ENCODE peak calls at places on chromosomes 2 and 18, in nine cellular contexts. B, D, V, Q, O, F, L, K and U are unnamed samples.

GRCh38 chr18:77522031-77522675 is 272.5 kb downstream of the GALR1 start:
- DNase-seq in B (no peak), D (no peak), V (no peak), Q (no peak), O (no peak), F (no peak), L (no peak), K (no peak), U (no peak)

GRCh38 chr2:120995656-120996190 is 260.1 kb downstream of the GLI2 start:
- DNase-seq in B (no peak), D (no peak), V (no peak), Q (no peak), O (no peak), F (no peak), L (no peak), K (peak; percentile 25), U (no peak)

GRCh38 chr2:101012706-101013181 is 10.7 kb downstream of the RPL31 start:
- DNase-seq in B (no peak), D (no peak), V (no peak), Q (no peak), O (peak; percentile 46), F (no peak), L (peak; percentile 53), K (peak; percentile 58), U (no peak)

GRCh38 chr2:38217401-38218188 is 141.6 kb upstream of the CYP1B1 start:
- DNase-seq in B (no peak), D (no peak), V (no peak), Q (no peak), O (no peak), F (no peak), L (no peak), K (no peak), U (no peak)

GRCh38 chr2:153077311-153077710 is 358.9 kb downstream of the ARL6IP6 start:
- DNase-seq in B (no peak), D (no peak), V (no peak), Q (no peak), O (no peak), F (no peak), L (no peak), K (no peak), U (no peak)

GRCh38 chr18:3902676-3903075 is 452.7 kb downstream of the TGIF1 start:
- DNase-seq in B (no peak), D (no peak), V (no peak), Q (no peak), O (no peak), F (no peak), L (no peak), K (no peak), U (no peak)

GRCh38 chr18:68874361-68874760 is 76.5 kb downstream of the CCDC102B start:
- DNase-seq in B (no peak), D (no peak), V (no peak), Q (no peak), O (no peak), F (no peak), L (no peak), K (no peak), U (no peak)

GRCh38 chr18:48161911-48162698 is 231.6 kb upstream of the SMAD2 start:
- DNase-seq in B (peak; percentile 78), D (no peak), V (no peak), Q (no peak), O (no peak), F (no peak), L (no peak), K (peak; percentile 76), U (peak; percentile 40)

GRCh38 chr2:83615491-83615890 is 843.6 kb downstream of the SUCLG1 start:
- DNase-seq in B (no peak), D (no peak), V (no peak), Q (no peak), O (no peak), F (no peak), L (no peak), K (no peak), U (no peak)

GRCh38 chr18:4831791-4832375 is 365.2 kb downstream of the AKAIN1 start:
- DNase-seq in B (no peak), D (no peak), V (no peak), Q (no peak), O (no peak), F (no peak), L (no peak), K (no peak), U (no peak)

GRCh38 chr2:44063007-44063406 is 67.2 kb upstream of the LRPPRC start:
- DNase-seq in B (no peak), D (no peak), V (no peak), Q (no peak), O (no peak), F (no peak), L (no peak), K (no peak), U (no peak)

GRCh38 chr2:31983762-31984467 is 26.9 kb downstream of the MEMO1 start:
- DNase-seq in B (no peak), D (no peak), V (no peak), Q (no peak), O (no peak), F (no peak), L (no peak), K (no peak), U (no peak)

GRCh38 chr2:201939366-201939985 is 94.2 kb upstream of the FZD7 start:
- DNase-seq in B (no peak), D (no peak), V (no peak), Q (no peak), O (no peak), F (no peak), L (no peak), K (no peak), U (no peak)

GRCh38 chr2:86794866-86795265 is 4.2 kb upstream of the CD8A start:
- DNase-seq in B (no peak), D (no peak), V (no peak), Q (no peak), O (no peak), F (no peak), L (no peak), K (no peak), U (no peak)

GRCh38 chr18:23504720-23505119 is 1.4 kb downstream of the RMC1 start:
- DNase-seq in B (no peak), D (peak; percentile 66), V (no peak), Q (no peak), O (no peak), F (no peak), L (no peak), K (no peak), U (no peak)

DNA sequence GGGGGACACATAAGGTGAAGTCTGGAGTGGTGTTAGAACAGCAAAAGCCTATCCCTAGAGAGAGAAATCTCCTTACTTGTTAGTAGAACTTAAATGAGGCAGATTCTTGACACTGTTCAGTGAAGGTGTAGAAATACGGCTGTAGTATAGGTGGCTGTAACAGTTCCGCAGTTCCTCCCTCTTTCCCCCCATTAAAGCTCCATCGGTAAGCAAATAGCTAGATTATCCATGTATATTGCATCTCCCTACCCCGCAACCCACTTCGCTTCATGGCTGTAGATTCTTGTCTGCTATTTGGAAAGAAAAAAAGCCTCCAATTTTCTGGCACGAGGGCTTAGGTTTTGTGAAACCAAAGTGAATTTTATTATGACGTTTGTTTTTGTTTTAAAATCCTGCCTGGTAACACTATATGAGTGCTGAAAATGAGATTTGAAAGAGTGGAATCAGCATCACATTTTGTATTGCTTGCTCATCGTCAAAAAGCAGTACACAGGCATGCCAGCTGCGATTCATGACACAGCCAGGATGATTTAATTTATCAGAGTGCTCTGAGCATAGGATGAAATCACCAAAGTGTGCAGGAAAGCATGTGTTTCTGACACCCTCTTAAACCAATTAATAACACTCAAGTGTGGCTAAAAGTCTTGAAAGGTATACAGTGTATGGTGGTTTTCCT is 1.4 kb downstream of the FAM171B start:
- DNase-seq in B (no peak), D (no peak), V (no peak), Q (no peak), O (no peak), F (no peak), L (peak; percentile 21), K (peak; percentile 63), U (no peak)
- H3K27ac ChIP-seq in B (no peak overlapping the region), D (no peak overlapping the region), V (no peak overlapping the region), Q (no peak overlapping the region), O (peak overlapping the region; percentile 66), F (peak overlapping the region; percentile 41), L (peak overlapping the region; percentile 74), K (peak overlapping the region; percentile 35), U (no peak overlapping the region)

DNA sequence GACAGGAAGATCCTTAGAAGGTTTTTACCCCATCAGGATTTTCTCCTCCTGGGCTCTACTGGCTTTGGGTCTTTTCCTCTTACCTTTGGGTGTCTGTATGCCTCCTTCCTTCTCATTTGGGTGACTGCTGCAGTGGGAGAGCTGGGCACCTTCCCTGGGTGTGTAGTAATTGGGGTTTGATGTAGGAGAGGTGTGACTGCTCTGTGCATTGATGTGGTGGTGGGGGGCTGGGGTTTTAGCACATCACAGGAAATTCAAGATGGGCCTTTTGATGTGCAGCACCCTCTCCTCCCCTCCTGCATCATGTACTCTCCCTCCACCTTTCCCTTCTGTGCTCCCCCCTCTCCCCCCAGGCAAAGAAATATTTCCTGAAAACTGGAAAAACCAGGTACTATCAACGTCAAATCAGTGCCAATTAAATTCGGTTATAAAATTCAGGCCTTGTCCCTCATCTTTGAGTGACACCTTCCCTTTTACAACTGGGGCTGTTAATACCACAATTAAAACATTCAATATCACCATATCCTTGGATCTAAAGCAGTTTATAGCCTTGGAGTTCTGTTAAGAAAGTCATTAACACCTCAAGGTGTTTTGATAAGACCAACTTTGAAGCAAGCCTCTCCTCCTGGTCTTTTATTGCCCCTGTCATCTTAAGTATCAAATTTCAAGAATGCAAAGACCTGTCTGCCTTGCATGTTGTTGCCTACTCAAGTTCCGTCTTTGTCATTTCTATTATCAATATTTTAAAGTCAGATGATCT is 23.3 kb downstream of the EDAR start:
- DNase-seq in B (no peak), D (no peak), V (no peak), Q (no peak), O (no peak), F (no peak), L (no peak), K (no peak), U (no peak)
- TF ChIP-seq POLR2A in B (no peak), D (no peak), V (no peak), Q (no peak), O (no peak), F (no peak), L (no peak), K (no peak), U (no peak)

GRCh38 chr2:30417253-30417652 is 29.8 kb upstream of the LCLAT1 start:
- DNase-seq in B (no peak), D (no peak), V (no peak), Q (no peak), O (peak; percentile 79), F (no peak), L (peak; percentile 85), K (no peak), U (no peak)
- H3K27ac ChIP-seq in B (no peak overlapping the region), D (no peak overlapping the region), V (peak overlapping the region; percentile 77), Q (no peak overlapping the region), O (peak overlapping the region; percentile 84), F (peak overlapping the region; percentile 53), L (peak overlapping the region; percentile 45), K (peak overlapping the region; percentile 18), U (peak overlapping the region; percentile 55)

DNA sequence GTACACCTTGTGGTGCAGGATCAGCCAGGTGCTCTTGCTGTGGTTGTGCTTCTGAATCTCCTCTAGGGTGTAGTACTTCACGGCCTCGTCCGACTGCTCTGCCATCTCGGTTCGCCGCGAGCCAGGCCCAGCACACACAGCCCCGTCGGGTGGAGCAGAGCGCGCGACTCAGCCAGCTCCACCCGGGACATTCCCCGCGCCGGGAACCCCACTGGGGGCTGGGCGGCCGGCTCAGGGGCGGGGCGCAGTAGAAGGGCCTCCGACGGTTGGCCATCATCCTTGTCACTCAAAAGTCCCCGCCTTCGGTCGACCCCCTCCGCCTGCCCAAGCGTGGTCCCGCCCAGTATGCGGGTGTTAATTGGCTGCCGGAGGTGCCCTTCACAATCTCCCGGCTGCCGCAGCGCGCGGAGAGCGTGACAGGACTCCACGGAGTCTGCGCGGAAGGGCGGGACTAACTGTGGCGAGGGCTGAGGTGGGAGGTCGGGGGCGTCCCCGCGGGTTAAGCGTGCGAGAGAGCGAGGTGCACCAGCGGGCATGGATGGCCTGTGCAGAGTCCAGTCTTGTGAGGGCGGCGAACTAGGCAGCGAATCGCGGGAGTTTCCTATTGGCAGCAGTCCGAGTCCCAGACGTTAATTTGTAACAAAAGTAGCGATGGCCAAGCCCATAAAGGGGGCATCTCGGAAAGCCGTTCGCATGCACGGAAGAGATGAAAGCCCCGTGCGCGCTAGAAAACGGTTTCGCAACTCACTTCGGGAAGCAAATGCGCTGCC is at the start of gene CYB5A:
- DNase-seq in B (peak; percentile 98), D (peak; percentile 87), V (peak; percentile 99), Q (peak; percentile 83), O (peak; percentile 98), F (peak; percentile 98), L (peak; percentile 99), K (peak; percentile 99), U (peak; percentile 96)
- TF ChIP-seq POLR2A in B (peak; percentile 38), D (peak; percentile 83), V (peak; percentile 81), Q (no peak), O (peak; percentile 48), F (no peak), L (peak; percentile 46), K (peak; percentile 27), U (no peak)